ENCODE peak calls at places on chromosomes 7 and 10, in ten cellular contexts. One of them, this sample, is unnamed.

GRCh38 chr7:2934211-2934731 is 90.2 kb upstream of the GNA12 start:
- DNase-seq in transverse colon: no peak
- DNase-seq in GM12864: no peak
- DNase-seq in heart right ventricle: no peak
- DNase-seq in heart left ventricle: peak
- DNase-seq in fibroblast of lung: peak
- DNase-seq in neural progenitor cell: no peak
- DNase-seq in AG10803: peak
- DNase-seq in astrocyte of the spinal cord: peak
- DNase-seq in brain microvascular endothelial cell: peak
- DNase-seq in this sample: peak

GRCh38 chr7:6209340-6209739 is 63.1 kb downstream of the CYTH3 start:
- DNase-seq in neural progenitor cell: no peak
- DNase-seq in brain microvascular endothelial cell: no peak
- DNase-seq in transverse colon: no peak
- DNase-seq in heart right ventricle: no peak
- DNase-seq in AG10803: peak
- DNase-seq in heart left ventricle: no peak
- DNase-seq in astrocyte of the spinal cord: no peak
- DNase-seq in fibroblast of lung: no peak
- DNase-seq in GM12864: no peak
- DNase-seq in this sample: peak

GRCh38 chr10:21944727-21945386 is 58.7 kb downstream of the DNAJC1 start:
- DNase-seq in GM12864: no peak
- DNase-seq in neural progenitor cell: no peak
- DNase-seq in transverse colon: no peak
- DNase-seq in heart right ventricle: no peak
- DNase-seq in astrocyte of the spinal cord: no peak
- DNase-seq in heart left ventricle: no peak
- DNase-seq in fibroblast of lung: no peak
- DNase-seq in AG10803: no peak
- DNase-seq in brain microvascular endothelial cell: no peak
- DNase-seq in this sample: peak

GRCh38 chr7:157801109-157801508 is 464.3 kb downstream of the DNAJB6 start:
- DNase-seq in AG10803: no peak
- DNase-seq in fibroblast of lung: no peak
- DNase-seq in GM12864: no peak
- DNase-seq in heart right ventricle: no peak
- DNase-seq in heart left ventricle: peak
- DNase-seq in astrocyte of the spinal cord: no peak
- DNase-seq in brain microvascular endothelial cell: no peak
- DNase-seq in transverse colon: no peak
- DNase-seq in neural progenitor cell: no peak
- DNase-seq in this sample: no peak

GRCh38 chr7:130490287-130490686 is 1.6 kb upstream of the MEST start:
- DNase-seq in heart left ventricle: no peak
- DNase-seq in heart right ventricle: no peak
- DNase-seq in GM12864: no peak
- DNase-seq in brain microvascular endothelial cell: no peak
- DNase-seq in transverse colon: no peak
- DNase-seq in AG10803: no peak
- DNase-seq in astrocyte of the spinal cord: peak
- DNase-seq in fibroblast of lung: peak
- DNase-seq in neural progenitor cell: peak
- DNase-seq in this sample: no peak

GRCh38 chr10:124909563-124909962 is 32.4 kb upstream of the ZRANB1 start:
- DNase-seq in AG10803: no peak
- DNase-seq in transverse colon: no peak
- DNase-seq in neural progenitor cell: no peak
- DNase-seq in heart right ventricle: no peak
- DNase-seq in GM12864: no peak
- DNase-seq in astrocyte of the spinal cord: no peak
- DNase-seq in fibroblast of lung: no peak
- DNase-seq in heart left ventricle: no peak
- DNase-seq in brain microvascular endothelial cell: no peak
- DNase-seq in this sample: no peak

GRCh38 chr10:69994262-69994661 is 58.4 kb upstream of the MACROH2A2 start:
- DNase-seq in brain microvascular endothelial cell: peak
- DNase-seq in neural progenitor cell: peak
- DNase-seq in GM12864: no peak
- DNase-seq in AG10803: peak
- DNase-seq in transverse colon: peak
- DNase-seq in heart left ventricle: no peak
- DNase-seq in astrocyte of the spinal cord: peak
- DNase-seq in heart right ventricle: peak
- DNase-seq in fibroblast of lung: peak
- DNase-seq in this sample: peak

GRCh38 chr10:44051584-44052385 is 333.1 kb downstream of the CXCL12 start:
- DNase-seq in astrocyte of the spinal cord: peak
- DNase-seq in neural progenitor cell: no peak
- DNase-seq in GM12864: no peak
- DNase-seq in heart left ventricle: no peak
- DNase-seq in AG10803: peak
- DNase-seq in heart right ventricle: no peak
- DNase-seq in brain microvascular endothelial cell: peak
- DNase-seq in transverse colon: no peak
- DNase-seq in fibroblast of lung: peak
- DNase-seq in this sample: peak

GRCh38 chr7:109694122-109694521 is 1124.4 kb downstream of the DNAJB9 start:
- DNase-seq in heart left ventricle: no peak
- DNase-seq in neural progenitor cell: no peak
- DNase-seq in astrocyte of the spinal cord: no peak
- DNase-seq in GM12864: no peak
- DNase-seq in fibroblast of lung: no peak
- DNase-seq in AG10803: no peak
- DNase-seq in brain microvascular endothelial cell: no peak
- DNase-seq in heart right ventricle: no peak
- DNase-seq in transverse colon: no peak
- DNase-seq in this sample: no peak

GRCh38 chr7:101315336-101315735 is 6.3 kb downstream of the IFT22 start:
- DNase-seq in heart right ventricle: no peak
- DNase-seq in fibroblast of lung: peak
- DNase-seq in GM12864: peak
- DNase-seq in heart left ventricle: no peak
- DNase-seq in brain microvascular endothelial cell: peak
- DNase-seq in astrocyte of the spinal cord: peak
- DNase-seq in AG10803: peak
- DNase-seq in transverse colon: peak
- DNase-seq in neural progenitor cell: peak
- DNase-seq in this sample: peak

GRCh38 chr10:5684971-5685763 is 529 bp downstream of the TASOR2 start:
- DNase-seq in brain microvascular endothelial cell: peak
- DNase-seq in astrocyte of the spinal cord: peak
- DNase-seq in GM12864: peak
- DNase-seq in fibroblast of lung: peak
- DNase-seq in AG10803: peak
- DNase-seq in heart right ventricle: peak
- DNase-seq in neural progenitor cell: peak
- DNase-seq in heart left ventricle: peak
- DNase-seq in transverse colon: peak
- DNase-seq in this sample: peak

GRCh38 chr7:128352138-128352537 is 8.4 kb upstream of the RBM28 start:
- DNase-seq in brain microvascular endothelial cell: no peak
- DNase-seq in heart right ventricle: peak
- DNase-seq in astrocyte of the spinal cord: peak
- DNase-seq in GM12864: no peak
- DNase-seq in heart left ventricle: peak
- DNase-seq in neural progenitor cell: peak
- DNase-seq in transverse colon: peak
- DNase-seq in fibroblast of lung: peak
- DNase-seq in AG10803: peak
- DNase-seq in this sample: no peak

GRCh38 chr7:2645274-2645868 is 13.6 kb downstream of the TTYH3 start:
- DNase-seq in heart right ventricle: no peak
- DNase-seq in astrocyte of the spinal cord: no peak
- DNase-seq in transverse colon: no peak
- DNase-seq in GM12864: no peak
- DNase-seq in AG10803: peak
- DNase-seq in neural progenitor cell: no peak
- DNase-seq in heart left ventricle: peak
- DNase-seq in brain microvascular endothelial cell: peak
- DNase-seq in fibroblast of lung: no peak
- DNase-seq in this sample: no peak

GRCh38 chr10:93874309-93875031 is 19.3 kb upstream of the SLC35G1 start:
- DNase-seq in fibroblast of lung: no peak
- DNase-seq in neural progenitor cell: no peak
- DNase-seq in heart left ventricle: no peak
- DNase-seq in AG10803: no peak
- DNase-seq in transverse colon: no peak
- DNase-seq in GM12864: no peak
- DNase-seq in astrocyte of the spinal cord: no peak
- DNase-seq in brain microvascular endothelial cell: no peak
- DNase-seq in heart right ventricle: no peak
- DNase-seq in this sample: no peak

GRCh38 chr7:87129836-87130235 is 22.4 kb upstream of the DMTF1 start:
- DNase-seq in fibroblast of lung: no peak
- DNase-seq in AG10803: no peak
- DNase-seq in astrocyte of the spinal cord: no peak
- DNase-seq in neural progenitor cell: peak
- DNase-seq in heart right ventricle: no peak
- DNase-seq in GM12864: peak
- DNase-seq in transverse colon: no peak
- DNase-seq in brain microvascular endothelial cell: no peak
- DNase-seq in heart left ventricle: no peak
- DNase-seq in this sample: no peak

DNA sequence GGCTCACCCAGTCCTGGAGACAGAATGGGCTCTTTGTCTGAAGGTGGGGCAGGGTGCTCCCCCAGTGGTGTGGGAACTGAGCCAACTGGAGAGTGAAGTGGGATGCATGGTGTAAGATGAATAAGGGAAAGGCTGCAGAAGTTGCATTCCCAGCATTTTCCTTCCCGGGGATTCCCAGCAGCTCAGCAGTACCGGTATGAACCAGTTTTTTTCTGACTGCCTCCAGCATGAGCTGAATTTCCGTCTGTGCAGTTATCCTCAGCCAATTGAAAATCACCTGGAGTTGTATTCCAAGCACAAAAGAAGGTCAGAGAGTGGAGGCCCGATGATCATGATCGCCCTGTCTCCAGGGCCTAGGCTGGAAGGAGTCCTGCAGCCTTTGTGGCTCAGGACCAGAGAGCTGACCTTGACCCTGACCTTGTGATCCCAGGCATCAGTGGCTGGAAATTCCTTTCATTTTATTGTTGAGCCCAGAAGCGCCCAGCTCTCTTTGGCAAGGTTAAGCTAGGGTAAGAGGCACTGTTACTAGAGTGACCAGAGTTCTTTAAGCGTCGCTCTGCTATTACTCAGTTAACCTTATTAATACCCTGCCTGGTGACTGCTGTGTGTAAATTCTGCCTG is 33.4 kb downstream of the OGDH start:
- DNase-seq in transverse colon: no peak
- DNase-seq in heart right ventricle: peak
- DNase-seq in fibroblast of lung: peak
- DNase-seq in brain microvascular endothelial cell: peak
- DNase-seq in heart left ventricle: no peak
- DNase-seq in AG10803: peak
- DNase-seq in neural progenitor cell: peak
- DNase-seq in GM12864: no peak
- DNase-seq in astrocyte of the spinal cord: peak
- DNase-seq in this sample: peak
- H3K4me3 ChIP-seq in transverse colon: no peak
- H3K4me3 ChIP-seq in heart right ventricle: no peak
- H3K4me3 ChIP-seq in fibroblast of lung: no peak
- H3K4me3 ChIP-seq in brain microvascular endothelial cell: no peak
- H3K4me3 ChIP-seq in heart left ventricle: no peak
- H3K4me3 ChIP-seq in AG10803: no peak
- H3K4me3 ChIP-seq in neural progenitor cell: no peak
- H3K4me3 ChIP-seq in GM12864: no peak
- H3K4me3 ChIP-seq in astrocyte of the spinal cord: no peak
- H3K4me3 ChIP-seq in this sample: peak

DNA sequence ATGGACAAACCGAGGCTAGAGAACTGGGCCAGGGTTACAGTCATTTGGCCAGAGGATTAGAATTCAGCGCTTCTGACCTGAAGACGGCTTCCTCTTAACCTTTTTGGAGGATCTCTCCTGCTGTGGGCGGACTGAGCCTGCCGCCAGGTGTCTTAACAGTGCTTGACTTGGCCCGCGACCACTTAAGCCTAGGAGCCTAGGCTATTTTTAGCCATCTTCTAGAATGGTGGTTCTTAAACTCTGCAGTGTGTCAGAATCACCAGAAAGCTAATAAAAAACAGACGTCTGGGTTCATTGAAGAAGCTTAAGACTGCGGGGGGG is 722 bp downstream of the MDH2 start:
- DNase-seq in heart right ventricle: no peak
- DNase-seq in neural progenitor cell: peak
- DNase-seq in brain microvascular endothelial cell: no peak
- DNase-seq in AG10803: no peak
- DNase-seq in astrocyte of the spinal cord: no peak
- DNase-seq in heart left ventricle: no peak
- DNase-seq in GM12864: no peak
- DNase-seq in fibroblast of lung: no peak
- DNase-seq in transverse colon: peak
- DNase-seq in this sample: no peak
- TF ChIP-seq CTCF in heart right ventricle: no peak
- TF ChIP-seq CTCF in neural progenitor cell: no peak
- TF ChIP-seq CTCF in brain microvascular endothelial cell: peak
- TF ChIP-seq CTCF in AG10803: peak
- TF ChIP-seq CTCF in astrocyte of the spinal cord: no peak
- TF ChIP-seq CTCF in heart left ventricle: peak
- TF ChIP-seq CTCF in GM12864: no peak
- TF ChIP-seq CTCF in fibroblast of lung: no peak
- TF ChIP-seq CTCF in transverse colon: no peak
- TF ChIP-seq CTCF in this sample: peak

GRCh38 chr10:12212454-12212853 is 16.5 kb downstream of the CDC123 start:
- DNase-seq in astrocyte of the spinal cord: no peak
- DNase-seq in heart left ventricle: no peak
- DNase-seq in transverse colon: no peak
- DNase-seq in GM12864: no peak
- DNase-seq in AG10803: no peak
- DNase-seq in brain microvascular endothelial cell: no peak
- DNase-seq in fibroblast of lung: no peak
- DNase-seq in heart right ventricle: no peak
- DNase-seq in neural progenitor cell: no peak
- DNase-seq in this sample: no peak

GRCh38 chr10:12214093-12214492 is 18.1 kb downstream of the CDC123 start:
- DNase-seq in brain microvascular endothelial cell: no peak
- DNase-seq in AG10803: no peak
- DNase-seq in heart right ventricle: no peak
- DNase-seq in transverse colon: peak
- DNase-seq in heart left ventricle: no peak
- DNase-seq in neural progenitor cell: no peak
- DNase-seq in astrocyte of the spinal cord: no peak
- DNase-seq in fibroblast of lung: no peak
- DNase-seq in GM12864: no peak
- DNase-seq in this sample: no peak

GRCh38 chr10:12214763-12215218 is 18.8 kb downstream of the CDC123 start:
- DNase-seq in neural progenitor cell: peak
- DNase-seq in GM12864: no peak
- DNase-seq in heart right ventricle: peak
- DNase-seq in transverse colon: peak
- DNase-seq in brain microvascular endothelial cell: peak
- DNase-seq in AG10803: peak
- DNase-seq in heart left ventricle: no peak
- DNase-seq in fibroblast of lung: peak
- DNase-seq in astrocyte of the spinal cord: peak
- DNase-seq in this sample: peak
- H3K4me3 ChIP-seq in neural progenitor cell: no peak
- H3K4me3 ChIP-seq in GM12864: no peak
- H3K4me3 ChIP-seq in heart right ventricle: peak
- H3K4me3 ChIP-seq in transverse colon: no peak
- H3K4me3 ChIP-seq in brain microvascular endothelial cell: no peak
- H3K4me3 ChIP-seq in AG10803: no peak
- H3K4me3 ChIP-seq in heart left ventricle: peak
- H3K4me3 ChIP-seq in fibroblast of lung: no peak
- H3K4me3 ChIP-seq in astrocyte of the spinal cord: no peak
- H3K4me3 ChIP-seq in this sample: no peak

GRCh38 chr7:19215421-19215820 is 70.2 kb upstream of the FERD3L start:
- DNase-seq in heart left ventricle: no peak
- DNase-seq in brain microvascular endothelial cell: peak
- DNase-seq in transverse colon: no peak
- DNase-seq in fibroblast of lung: peak
- DNase-seq in heart right ventricle: no peak
- DNase-seq in AG10803: peak
- DNase-seq in neural progenitor cell: peak
- DNase-seq in GM12864: no peak
- DNase-seq in astrocyte of the spinal cord: peak
- DNase-seq in this sample: peak
- TF ChIP-seq CTCF in heart left ventricle: no peak
- TF ChIP-seq CTCF in brain microvascular endothelial cell: no peak
- TF ChIP-seq CTCF in transverse colon: no peak
- TF ChIP-seq CTCF in fibroblast of lung: no peak
- TF ChIP-seq CTCF in heart right ventricle: no peak
- TF ChIP-seq CTCF in AG10803: no peak
- TF ChIP-seq CTCF in neural progenitor cell: no peak
- TF ChIP-seq CTCF in GM12864: no peak
- TF ChIP-seq CTCF in astrocyte of the spinal cord: no peak
- TF ChIP-seq CTCF in this sample: no peak

This sample was measured in fibroblast of the aortic adventitia.